ENCODE peak calls at places on chromosome 7, in five cellular contexts. T, Q, E, S and C are unnamed samples.

GRCh38 chr7:468681-469590 is 50.7 kb downstream of the PDGFA start:
- DNase-seq in S (no peak), T (no peak), E (no peak), Q (no peak), C (no peak)

GRCh38 chr7:111003883-111004282 is 87.0 kb upstream of the LRRN3 start:
- DNase-seq in E (no peak), Q (no peak), T (no peak), S (no peak), C (no peak)

GRCh38 chr7:39624202-39624807 is 933 bp downstream of the RALA start:
- DNase-seq in E (peak), S (no peak), Q (no peak), T (no peak), C (peak)

GRCh38 chr7:135822396-135822795 is 73.8 kb upstream of the FAM180A start:
- DNase-seq in E (no peak), Q (no peak), T (no peak), S (no peak), C (no peak)

GRCh38 chr7:3234851-3235250 is 66.2 kb upstream of the SDK1 start:
- DNase-seq in Q (no peak), S (no peak), T (no peak), E (no peak), C (no peak)

GRCh38 chr7:14754631-14755030 is 147.9 kb downstream of the DGKB start:
- DNase-seq in T (no peak), E (no peak), Q (no peak), S (no peak), C (no peak)

GRCh38 chr7:44308741-44309270 is 16.6 kb downstream of the CAMK2B start:
- DNase-seq in T (peak), E (peak), Q (no peak), S (peak), C (peak)

GRCh38 chr7:78363866-78364265 is 565.3 kb downstream of the PHTF2 start:
- DNase-seq in S (no peak), E (no peak), T (no peak), Q (no peak), C (no peak)

GRCh38 chr7:24503511-24503910 is 69.7 kb upstream of the PALS2 start:
- DNase-seq in T (no peak), Q (no peak), S (no peak), E (no peak), C (no peak)

GRCh38 chr7:55570218-55570873 is 2.0 kb downstream of the VOPP1 start:
- DNase-seq in E (no peak), Q (no peak), S (no peak), T (no peak), C (no peak)
- H3K4me3 ChIP-seq in E (no peak), Q (no peak), S (no peak), T (no peak), C (no peak)

GRCh38 chr7:148711191-148712102 is 12.7 kb downstream of the CUL1 start:
- DNase-seq in T (no peak), S (no peak), Q (no peak), E (no peak), C (no peak)
- TF ChIP-seq CTCF in T (no peak), S (no peak), Q (no peak), E (no peak), C (no peak)

DNA sequence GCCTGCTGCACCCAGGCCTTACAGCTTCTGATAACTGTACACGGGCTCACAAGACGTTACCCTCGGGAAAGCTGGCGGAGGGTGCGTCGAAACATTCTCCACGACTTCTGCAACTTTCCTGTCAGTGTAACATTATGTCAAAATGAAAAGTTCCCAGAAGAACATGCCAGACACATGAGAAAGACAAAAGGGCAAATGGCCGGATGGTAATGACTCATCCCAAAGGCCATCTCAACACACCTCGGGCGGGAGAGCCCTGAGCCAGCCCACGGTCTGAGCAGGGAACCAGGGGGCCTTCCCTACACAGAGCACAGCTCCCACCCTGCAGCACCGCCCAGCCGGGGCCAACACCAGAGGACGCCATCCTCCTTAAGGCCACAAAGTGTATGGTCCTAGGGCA is 118.7 kb downstream of the MAD1L1 start:
- DNase-seq in Q (no peak), E (no peak), S (no peak), T (no peak), C (no peak)
- H3K4me3 ChIP-seq in Q (no peak), E (no peak), S (no peak), T (no peak), C (no peak)

GRCh38 chr7:155169081-155169480 is 99.0 kb downstream of the HTR5A start:
- DNase-seq in E (no peak), Q (no peak), S (no peak), T (no peak), C (no peak)

GRCh38 chr7:155169498-155170065 is 99.5 kb downstream of the HTR5A start:
- DNase-seq in Q (no peak), S (no peak), T (peak), E (no peak), C (no peak)

GRCh38 chr7:155172141-155172540 is 102.0 kb downstream of the HTR5A start:
- DNase-seq in E (no peak), T (no peak), Q (no peak), S (no peak), C (no peak)

GRCh38 chr7:155168607-155169006 is 98.5 kb downstream of the HTR5A start:
- DNase-seq in E (no peak), Q (no peak), S (no peak), T (no peak), C (no peak)

GRCh38 chr7:155170331-155170730 is 100.2 kb downstream of the HTR5A start:
- DNase-seq in T (no peak), E (no peak), S (no peak), Q (no peak), C (no peak)
- TF ChIP-seq CTCF in T (no peak), E (no peak), S (no peak), Q (no peak), C (no peak)

DNA sequence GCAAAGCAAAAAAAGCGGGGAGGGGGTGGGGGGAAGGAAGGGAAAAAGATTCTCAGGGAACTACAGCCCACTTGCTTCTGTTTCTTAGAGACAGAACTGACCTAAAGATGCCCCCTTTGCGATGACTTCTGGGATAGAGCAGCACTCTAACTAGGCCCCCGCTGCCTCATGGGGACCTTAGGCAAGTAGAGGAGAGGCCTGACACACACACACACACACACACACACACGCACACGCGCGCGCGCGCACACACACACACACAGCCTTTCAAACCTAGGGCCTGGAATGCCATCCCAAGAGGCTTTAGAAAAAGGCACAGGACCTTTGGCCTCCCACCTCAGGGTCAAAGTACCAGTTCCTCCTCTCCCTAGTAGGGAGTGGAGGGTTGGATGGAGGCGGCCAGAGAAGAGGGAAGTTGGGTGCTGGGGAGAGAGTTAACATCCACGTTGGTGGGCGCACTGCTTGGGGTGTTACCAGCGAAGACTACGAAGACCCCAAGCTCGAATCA is 1.4 kb upstream of the COL1A2 start:
- DNase-seq in Q (no peak), E (peak), S (no peak), T (no peak), C (no peak)
- H3K4me3 ChIP-seq in Q (no peak), E (peak), S (no peak), T (no peak), C (no peak)

GRCh38 chr7:157273208-157274202 is 63.3 kb upstream of the DNAJB6 start:
- DNase-seq in Q (peak), S (peak), T (peak), E (peak), C (peak)

GRCh38 chr7:157271991-157272324 is 64.8 kb upstream of the DNAJB6 start:
- DNase-seq in T (peak), S (peak), E (peak), Q (no peak), C (peak)

GRCh38 chr7:157271315-157271990 is 65.4 kb upstream of the DNAJB6 start:
- DNase-seq in E (no peak), Q (no peak), S (peak), T (no peak), C (no peak)

GRCh38 chr7:157274991-157275427 is 61.8 kb upstream of the DNAJB6 start:
- DNase-seq in S (no peak), T (no peak), E (no peak), Q (no peak), C (no peak)

DNA sequence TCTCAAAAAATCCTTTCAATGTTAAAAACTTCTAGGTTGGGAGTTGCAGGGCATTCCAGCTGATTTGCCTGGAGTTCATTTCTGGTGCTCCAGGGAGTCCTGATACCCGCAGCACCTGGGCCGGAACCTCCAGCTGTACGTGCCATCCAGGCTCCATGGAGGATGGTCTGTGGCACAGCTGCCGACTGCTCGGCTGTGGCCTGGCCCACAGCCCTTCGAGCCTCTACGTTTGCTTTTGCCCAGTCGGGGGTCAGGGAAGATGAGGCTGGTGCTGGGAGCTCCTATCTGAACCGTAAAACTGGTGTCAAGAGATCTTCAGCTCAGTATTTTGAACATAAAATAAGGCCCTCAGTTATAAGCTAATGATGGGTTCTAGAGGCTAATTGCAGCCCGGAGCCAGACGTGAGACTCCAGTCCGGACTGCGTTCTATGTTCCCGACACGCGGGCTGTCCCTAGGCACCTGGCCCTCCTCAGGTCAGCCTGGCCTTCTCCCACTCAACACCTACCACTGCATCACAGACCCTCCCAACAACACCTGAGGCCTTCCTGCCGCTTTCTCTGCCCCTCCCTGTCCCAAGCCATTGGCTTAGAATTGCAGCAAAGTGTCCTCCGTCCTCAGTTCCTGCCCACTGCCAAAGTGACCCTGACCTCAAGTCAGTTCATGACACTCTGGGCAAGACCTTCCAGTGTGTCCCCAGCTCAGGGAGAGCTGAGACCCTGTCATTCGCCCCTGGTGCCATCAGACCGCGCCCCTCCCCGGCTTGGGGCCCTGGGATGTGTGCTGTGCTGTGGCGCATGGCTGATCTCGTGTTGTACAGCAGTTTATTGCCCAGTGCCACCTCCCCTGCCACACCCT is 64.2 kb upstream of the DNAJB6 start:
- DNase-seq in S (no peak), E (no peak), T (no peak), Q (no peak), C (no peak)
- TF ChIP-seq CTCF in S (no peak), E (no peak), T (no peak), Q (no peak), C (no peak)

DNA sequence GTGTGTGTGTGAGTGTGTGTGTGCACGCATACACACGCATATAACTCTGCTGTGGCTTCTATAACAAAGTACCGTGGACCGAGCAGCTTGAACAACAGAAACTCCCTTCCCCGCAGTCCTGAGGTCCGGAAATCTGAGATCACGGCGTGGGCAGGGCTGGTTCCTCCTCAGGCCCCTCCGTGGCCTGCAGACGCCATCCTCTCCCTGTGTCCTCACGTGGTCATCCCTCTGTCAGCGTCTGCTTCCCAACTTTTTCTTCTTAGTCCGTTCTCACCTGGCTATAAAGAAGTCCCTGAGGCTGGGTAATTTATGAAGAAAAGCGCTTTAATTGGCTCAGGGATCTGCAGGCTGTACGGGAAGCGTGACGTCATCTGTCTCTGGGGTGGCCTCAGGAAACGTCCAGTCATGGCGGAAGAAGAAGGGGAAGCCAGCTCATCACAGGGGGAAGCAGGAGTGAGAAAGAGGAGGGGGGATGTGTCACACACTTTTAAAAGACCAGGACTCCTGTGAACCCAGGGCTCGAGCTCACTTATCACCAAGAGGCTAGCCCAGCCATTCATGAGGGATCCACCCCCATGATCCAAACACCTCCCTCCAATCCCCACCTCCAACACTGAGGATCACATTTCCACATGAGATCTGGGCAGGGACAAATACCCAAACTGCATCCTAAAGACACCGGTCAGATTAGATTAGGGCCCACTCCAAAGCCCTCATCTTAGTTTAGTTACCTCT is 91.2 kb upstream of the INSIG1 start:
- DNase-seq in S (peak), T (peak), Q (no peak), E (peak), C (peak)
- H3K4me3 ChIP-seq in S (no peak), T (peak), Q (no peak), E (peak), C (no peak)